ENCODE peak calls at places on chromosomes 6 and 20, in four cellular contexts. O, B, F and N are unnamed samples.

GRCh38 chr6:170231496-170232185 is 59.2 kb downstream of the DLL1 start:
- DNase-seq in O (no peak), B (no peak), F (no peak), N (no peak)

GRCh38 chr20:25533920-25534700 is 51.2 kb downstream of the NINL start:
- DNase-seq in B (no peak), F (no peak), O (no peak), N (no peak)

GRCh38 chr20:61970357-61970756 is 95.3 kb downstream of the TAF4 start:
- DNase-seq in F (no peak), O (no peak), B (no peak), N (no peak)

GRCh38 chr20:8718214-8718613 is 350.7 kb upstream of the PLCB4 start:
- DNase-seq in B (no peak), O (no peak), F (no peak), N (no peak)

GRCh38 chr6:31010393-31011060 is at the start of gene MUC22:
- DNase-seq in B (no peak), F (no peak), O (no peak), N (no peak)

GRCh38 chr6:10526156-10526555 is 5.0 kb downstream of the GCNT2 start:
- DNase-seq in F (no peak), O (no peak), B (no peak), N (no peak)

GRCh38 chr6:38336922-38337321 is 302.8 kb downstream of the BTBD9 start:
- DNase-seq in F (no peak), O (no peak), B (no peak), N (no peak)

GRCh38 chr20:44186674-44187053 is 324 bp downstream of the JPH2 start:
- DNase-seq in O (no peak), B (no peak), F (no peak), N (no peak)

GRCh38 chr6:28816909-28817807 is 106.6 kb downstream of the TRIM27 start:
- DNase-seq in O (no peak), F (no peak), B (peak; percentile 67), N (no peak)

GRCh38 chr20:59300341-59301081 is at the start of gene EDN3:
- DNase-seq in B (no peak), O (no peak), F (peak; percentile 7), N (peak; percentile 11)

GRCh38 chr6:38871745-38872568 is 156.8 kb downstream of the DNAH8 start:
- DNase-seq in F (peak; percentile 39), B (peak; percentile 41), O (no peak), N (peak; percentile 32)

GRCh38 chr6:128209771-128210170 is 308.9 kb upstream of the THEMIS start:
- DNase-seq in O (no peak), B (peak; percentile 12), F (no peak), N (no peak)

GRCh38 chr6:79544939-79545450 is 7.8 kb upstream of the LCA5 start:
- DNase-seq in B (peak; percentile 16), O (peak; percentile 74), F (peak; percentile 83), N (peak; percentile 83)

GRCh38 chr6:17865798-17866725 is 121.4 kb downstream of the KIF13A start:
- DNase-seq in F (peak; percentile 7), B (peak; percentile 53), O (no peak), N (no peak)

GRCh38 chr6:137776786-137777185 is 90.3 kb upstream of the TNFAIP3 start:
- DNase-seq in F (no peak), O (no peak), B (no peak), N (no peak)

GRCh38 chr6:100283288-100283687 is 181.4 kb downstream of the SIM1 start:
- DNase-seq in B (no peak), F (no peak), O (no peak), N (no peak)

GRCh38 chr6:155041781-155042279 is 46.7 kb downstream of the TIAM2 start:
- DNase-seq in F (no peak), B (no peak), O (no peak), N (no peak)

GRCh38 chr6:7184502-7184901 is 76.7 kb downstream of the RREB1 start:
- DNase-seq in F (no peak), B (no peak), O (no peak), N (no peak)

GRCh38 chr6:7178280-7178679 is 70.5 kb downstream of the RREB1 start:
- DNase-seq in F (no peak), B (no peak), O (no peak), N (no peak)

GRCh38 chr6:7185561-7185960 is 77.8 kb downstream of the RREB1 start:
- DNase-seq in B (no peak), F (no peak), O (no peak), N (no peak)

GRCh38 chr6:7188492-7188891 is 80.7 kb downstream of the RREB1 start:
- DNase-seq in O (peak; percentile 57), B (no peak), F (no peak), N (no peak)

GRCh38 chr6:7183707-7184106 is 75.9 kb downstream of the RREB1 start:
- DNase-seq in B (no peak), O (no peak), F (no peak), N (no peak)
- TF ChIP-seq SUZ12 in B (no peak), O (no peak), F (no peak), N (no peak)

GRCh38 chr20:56426926-56427325 is 14.9 kb downstream of the CASS4 start:
- DNase-seq in F (no peak), B (no peak), O (no peak), N (no peak)

GRCh38 chr20:56428388-56428787 is 16.3 kb downstream of the CASS4 start:
- DNase-seq in B (no peak), F (no peak), O (no peak), N (no peak)

GRCh38 chr20:56428881-56429280 is 16.8 kb downstream of the CASS4 start:
- DNase-seq in O (no peak), B (no peak), F (no peak), N (no peak)

GRCh38 chr20:56429496-56429895 is 17.4 kb downstream of the CASS4 start:
- DNase-seq in O (no peak), F (no peak), B (no peak), N (no peak)

GRCh38 chr20:56427797-56428196 is 15.7 kb downstream of the CASS4 start:
- DNase-seq in F (no peak), O (no peak), B (no peak), N (no peak)
- H3K9ac ChIP-seq in F (no peak overlapping the region), O (no peak overlapping the region), B (no peak overlapping the region), N (no peak overlapping the region)

GRCh38 chr6:165641672-165642156 is 21.3 kb downstream of the PDE10A start:
- DNase-seq in O (no peak), B (no peak), F (no peak), N (no peak)
- TF ChIP-seq SUZ12 in O (no peak), B (no peak), F (no peak), N (no peak)

DNA sequence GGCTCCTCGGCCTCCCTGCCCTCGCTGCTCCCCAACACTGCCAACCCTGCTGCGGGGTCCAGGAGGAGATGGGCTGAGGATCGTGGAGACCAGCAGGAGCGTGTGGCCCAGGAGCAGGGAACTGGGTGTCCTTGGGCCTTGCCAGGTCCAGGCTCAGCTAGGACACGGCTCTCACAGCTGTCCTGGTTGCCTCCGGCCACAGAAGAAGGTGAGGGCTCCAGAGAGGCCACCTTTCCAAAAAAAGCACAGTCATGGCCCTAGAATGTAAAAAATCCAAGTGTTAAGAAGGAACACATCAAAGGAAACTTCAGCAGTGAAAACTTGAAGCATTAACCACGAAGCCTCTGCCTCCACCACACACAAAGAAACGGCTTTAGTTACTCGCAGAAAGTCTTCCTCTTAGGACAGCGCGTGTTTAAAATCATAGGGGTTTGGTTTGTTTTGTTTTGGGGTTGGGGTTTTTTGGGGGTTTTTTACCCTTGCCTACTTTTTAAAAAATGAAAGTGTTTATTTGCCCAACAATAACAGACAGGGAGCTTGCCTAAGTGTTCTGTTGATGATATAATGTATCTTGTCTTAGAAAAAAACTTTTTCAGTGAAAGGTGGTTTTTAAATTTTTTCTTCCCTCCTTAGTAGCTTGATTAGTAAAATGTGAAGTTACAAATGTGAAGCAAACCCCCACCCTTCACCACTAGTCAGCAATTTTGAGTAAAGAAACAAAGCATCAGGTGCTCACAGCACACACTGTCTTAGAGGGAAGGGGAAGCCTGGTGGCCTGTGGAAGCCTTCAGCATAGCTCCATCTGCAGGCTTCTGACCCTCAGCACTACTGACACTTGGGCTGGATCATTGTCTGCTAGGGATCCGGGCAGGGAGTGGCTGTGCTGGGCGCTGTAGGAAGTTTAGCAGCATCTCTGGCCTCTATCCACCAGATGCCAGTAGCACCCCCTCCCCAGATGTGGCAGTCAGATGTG is 60.0 kb downstream of the PTPN1 start:
- DNase-seq in F (no peak), B (peak; percentile 33), O (peak; percentile 68), N (peak; percentile 25)
- H3K9ac ChIP-seq in F (no peak overlapping the region), B (no peak overlapping the region), O (peak overlapping the region; percentile 24), N (no peak overlapping the region)

GRCh38 chr6:158321960-158322359 is 9.7 kb downstream of the TULP4 start:
- DNase-seq in O (no peak), F (no peak), B (no peak), N (no peak)
- TF ChIP-seq SUZ12 in O (no peak), F (no peak), B (no peak), N (no peak)

GRCh38 chr6:140858381-140858971 is 1274.2 kb upstream of the GJE1 start:
- DNase-seq in O (no peak), F (no peak), B (no peak), N (no peak)
- H3K9ac ChIP-seq in O (no peak overlapping the region), F (no peak overlapping the region), B (no peak overlapping the region), N (no peak overlapping the region)

GRCh38 chr6:106165885-106166485 is 79.8 kb downstream of the PRDM1 start:
- DNase-seq in O (no peak), F (no peak), B (peak; percentile 69), N (no peak)
- TF ChIP-seq SUZ12 in O (no peak), F (no peak), B (no peak), N (no peak)

DNA sequence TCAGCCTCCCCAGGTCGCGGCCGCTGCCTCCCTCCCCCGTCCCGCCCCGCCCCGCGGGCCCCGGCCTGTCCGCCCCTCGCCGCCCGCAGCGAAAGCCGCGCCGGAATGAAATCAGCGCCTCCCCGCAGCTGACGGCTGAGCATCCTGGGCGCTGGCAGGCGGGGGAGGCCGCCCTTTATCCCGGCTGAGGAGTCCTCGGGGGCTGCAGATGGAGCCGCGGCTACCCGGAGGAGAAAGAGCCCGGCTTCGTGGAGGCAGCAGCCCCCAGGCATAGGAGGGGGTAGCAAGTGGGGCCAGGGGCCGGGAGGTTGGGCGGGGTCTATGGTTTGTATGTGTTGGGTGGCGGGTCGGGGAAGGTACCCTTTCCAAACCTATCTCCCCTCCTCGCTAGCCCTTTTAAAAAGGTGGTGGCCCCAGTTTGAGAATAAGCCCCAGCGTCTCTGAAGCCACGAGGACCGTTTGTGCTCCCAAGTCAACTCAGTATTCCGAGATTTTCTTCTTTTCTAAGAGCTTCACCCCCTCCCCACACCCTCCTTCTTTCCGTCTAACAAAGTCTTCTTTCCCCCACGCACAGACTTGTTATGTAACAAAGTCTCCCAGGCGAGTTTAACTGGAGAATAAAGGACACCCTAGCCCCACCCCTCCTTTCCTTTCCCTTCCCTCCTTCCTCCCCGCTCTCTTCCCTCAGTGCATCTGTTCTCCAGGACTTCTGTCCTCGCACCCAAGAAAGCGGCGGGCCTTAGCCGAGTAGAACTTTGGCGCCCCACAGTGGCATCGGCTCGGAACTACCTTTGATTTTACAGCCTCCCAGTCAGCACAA is 11.0 kb downstream of the POU3F2 start:
- DNase-seq in B (peak; percentile 40), O (peak; percentile 11), F (no peak), N (peak; percentile 79)
- H3K9ac ChIP-seq in B (no peak overlapping the region), O (no peak overlapping the region), F (no peak overlapping the region), N (no peak overlapping the region)